ENCODE peak calls at places on chromosomes 7 and 10, in seven cellular contexts. X, A, O, U, Z, J and N are unnamed samples.

GRCh38 chr7:17774701-17775288 is 165.5 kb downstream of the SNX13 start:
- DNase-seq in X (no peak), A (no peak), O (no peak), U (no peak), Z (no peak), J (no peak), N (no peak)

GRCh38 chr10:51861731-51862130 is 162.3 kb upstream of the CSTF2T start:
- DNase-seq in X (no peak), A (no peak), O (no peak), U (no peak), Z (no peak), J (peak; percentile 39), N (no peak)

GRCh38 chr10:18140149-18140956 is at the start of gene CACNB2:
- DNase-seq in X (no peak), A (no peak), O (no peak), U (peak; percentile 70), Z (peak; percentile 20), J (peak; percentile 82), N (peak; percentile 57)

GRCh38 chr10:104337985-104338735 is at the start of gene ITPRIP:
- DNase-seq in X (peak; percentile 79), A (peak; percentile 89), O (no peak), U (peak; percentile 78), Z (peak; percentile 74), J (peak; percentile 88), N (peak; percentile 93)

GRCh38 chr10:49592726-49593563 is 17.2 kb upstream of the SLC18A3 start:
- DNase-seq in X (peak; percentile 82), A (peak; percentile 29), O (peak; percentile 22), U (peak; percentile 65), Z (peak; percentile 77), J (no peak), N (peak; percentile 72)

GRCh38 chr7:82263880-82264751 is 179.5 kb downstream of the CACNA2D1 start:
- DNase-seq in X (no peak), A (no peak), O (no peak), U (no peak), Z (no peak), J (no peak), N (no peak)

GRCh38 chr7:16260236-16260728 is 161.1 kb downstream of the CRPPA start:
- DNase-seq in X (no peak), A (no peak), O (no peak), U (no peak), Z (no peak), J (no peak), N (no peak)

GRCh38 chr10:128056303-128057050 is 69.7 kb downstream of the MKI67 start:
- DNase-seq in X (no peak), A (no peak), O (no peak), U (no peak), Z (no peak), J (no peak), N (no peak)

GRCh38 chr7:131745645-131746248 is 189.3 kb upstream of the PODXL start:
- DNase-seq in X (peak; percentile 53), A (no peak), O (peak; percentile 9), U (no peak), Z (no peak), J (no peak), N (peak; percentile 59)

GRCh38 chr7:977326-978048 is 2.1 kb upstream of the COX19 start:
- DNase-seq in X (no peak), A (no peak), O (no peak), U (peak; percentile 81), Z (no peak), J (no peak), N (no peak)